ENCODE peak calls at places on chromosomes 11 and 22, in ten cellular contexts. I is activated T-cell treated with anti-CD3 and anti-CD28 coated beads for 1 hour; L is activated effector memory CD4-positive, alpha-beta T cell treated with Interleukin-2 at 50 U/mL for 16 hours; H is NCI-H1092; Y is iris pigment epithelial cell; P is NB4; G is NCI-H1417; C is Right ventricle myocardium superior; K is PC-9; T is MM.1S. U is an unnamed sample.

GRCh38 chr22:42662114-42663021 is 13.2 kb upstream of the CYB5R3 start:
- DNase-seq in I (peak; percentile 79), L (peak; percentile 63), H (peak; percentile 50), Y (peak; percentile 40), P (peak; percentile 69), G (peak; percentile 40), C (peak; percentile 91), K (no peak), T (peak; percentile 53), U (peak; percentile 87)

GRCh38 chr11:73950869-73951710 is at the start of gene DNAJB13:
- DNase-seq in I (no peak), L (no peak), H (no peak), Y (peak; percentile 59), P (peak; percentile 59), G (peak; percentile 49), C (peak; percentile 30), K (peak; percentile 47), T (peak; percentile 23), U (peak; percentile 61)

GRCh38 chr11:61917357-61918109 is at the start of gene RAB3IL1:
- DNase-seq in I (no peak), L (no peak), H (no peak), Y (peak; percentile 11), P (no peak), G (peak; percentile 48), C (peak; percentile 84), K (no peak), T (no peak), U (peak; percentile 29)

GRCh38 chr11:12716816-12717215 is 42.6 kb downstream of the TEAD1 start:
- DNase-seq in I (no peak), L (no peak), H (no peak), Y (no peak), P (no peak), G (no peak), C (no peak), K (no peak), T (no peak), U (no peak)

GRCh38 chr11:77211594-77212251 is 83.7 kb downstream of the MYO7A start:
- DNase-seq in I (no peak), L (no peak), H (no peak), Y (no peak), P (no peak), G (no peak), C (no peak), K (no peak), T (no peak), U (no peak)

GRCh38 chr11:30497600-30497999 is 88.6 kb downstream of the MPPED2 start:
- DNase-seq in I (no peak), L (no peak), H (no peak), Y (no peak), P (no peak), G (no peak), C (no peak), K (no peak), T (no peak), U (no peak)

GRCh38 chr22:22776121-22776520 is 111.5 kb upstream of the IGLL5 start:
- DNase-seq in I (no peak), L (no peak), H (no peak), Y (no peak), P (no peak), G (no peak), C (no peak), K (no peak), T (no peak), U (no peak)

GRCh38 chr11:107563702-107564101 is 1.8 kb downstream of the ALKBH8 start:
- DNase-seq in I (peak; percentile 12), L (no peak), H (peak; percentile 10), Y (peak; percentile 62), P (peak; percentile 72), G (peak; percentile 27), C (no peak), K (peak; percentile 60), T (peak; percentile 66), U (peak; percentile 29)

GRCh38 chr11:123684601-123685000 is 30.2 kb upstream of the SCN3B start:
- DNase-seq in I (no peak), L (no peak), H (no peak), Y (no peak), P (no peak), G (no peak), C (no peak), K (no peak), T (no peak), U (no peak)

GRCh38 chr11:2180775-2181370 is 9.3 kb upstream of the TH start:
- DNase-seq in I (no peak), L (no peak), H (no peak), Y (no peak), P (no peak), G (no peak), C (no peak), K (peak; percentile 78), T (no peak), U (no peak)

GRCh38 chr11:86688398-86689179 is 16.2 kb upstream of the ME3 start:
- DNase-seq in I (no peak), L (no peak), H (no peak), Y (peak; percentile 94), P (peak; percentile 36), G (no peak), C (no peak), K (peak; percentile 72), T (no peak), U (no peak)

GRCh38 chr11:22467741-22468140 is 129.6 kb downstream of the SLC17A6 start:
- DNase-seq in I (no peak), L (no peak), H (no peak), Y (no peak), P (no peak), G (no peak), C (no peak), K (no peak), T (no peak), U (no peak)

GRCh38 chr11:2099523-2100316 is 39.5 kb downstream of the IGF2 start:
- DNase-seq in I (no peak), L (no peak), H (peak; percentile 43), Y (no peak), P (no peak), G (peak; percentile 71), C (peak; percentile 46), K (no peak), T (no peak), U (peak; percentile 86)